ENCODE peak calls at places on chromosomes 7 and 10, in ten cellular contexts. One of them, this sample, is unnamed.

GRCh38 chr7:29243777-29244655 is 49.4 kb downstream of the CHN2 start:
- DNase-seq in astrocyte of the spinal cord: no peak
- DNase-seq in fibroblast of mammary gland: no peak
- DNase-seq in GM20000: no peak
- DNase-seq in HL-60: peak
- DNase-seq in left ventricle myocardium inferior: no peak
- DNase-seq in suprapubic skin: no peak
- DNase-seq in RWPE1: no peak
- DNase-seq in Peyer's patch: no peak
- DNase-seq in fibroblast of pulmonary artery: no peak
- DNase-seq in this sample: no peak

GRCh38 chr7:33757563-33758165 is 147.7 kb upstream of the BMPER start:
- DNase-seq in astrocyte of the spinal cord: peak
- DNase-seq in fibroblast of mammary gland: peak
- DNase-seq in GM20000: no peak
- DNase-seq in HL-60: no peak
- DNase-seq in left ventricle myocardium inferior: no peak
- DNase-seq in suprapubic skin: no peak
- DNase-seq in RWPE1: peak
- DNase-seq in Peyer's patch: no peak
- DNase-seq in fibroblast of pulmonary artery: peak
- DNase-seq in this sample: no peak

GRCh38 chr10:102729090-102730026 is 14.4 kb upstream of the WBP1L start:
- DNase-seq in astrocyte of the spinal cord: peak
- DNase-seq in fibroblast of mammary gland: peak
- DNase-seq in GM20000: peak
- DNase-seq in HL-60: no peak
- DNase-seq in left ventricle myocardium inferior: peak
- DNase-seq in suprapubic skin: peak
- DNase-seq in RWPE1: peak
- DNase-seq in Peyer's patch: peak
- DNase-seq in fibroblast of pulmonary artery: peak
- DNase-seq in this sample: peak

GRCh38 chr7:40015790-40016296 is 65.8 kb downstream of the CDK13 start:
- DNase-seq in astrocyte of the spinal cord: peak
- DNase-seq in fibroblast of mammary gland: peak
- DNase-seq in GM20000: peak
- DNase-seq in HL-60: peak
- DNase-seq in left ventricle myocardium inferior: no peak
- DNase-seq in suprapubic skin: no peak
- DNase-seq in RWPE1: no peak
- DNase-seq in Peyer's patch: no peak
- DNase-seq in fibroblast of pulmonary artery: peak
- DNase-seq in this sample: no peak

GRCh38 chr7:151327659-151328058 is 14.0 kb upstream of the NUB1 start:
- DNase-seq in astrocyte of the spinal cord: peak
- DNase-seq in fibroblast of mammary gland: peak
- DNase-seq in GM20000: no peak
- DNase-seq in HL-60: no peak
- DNase-seq in left ventricle myocardium inferior: no peak
- DNase-seq in suprapubic skin: no peak
- DNase-seq in RWPE1: no peak
- DNase-seq in Peyer's patch: no peak
- DNase-seq in fibroblast of pulmonary artery: peak
- DNase-seq in this sample: no peak

GRCh38 chr10:84683980-84684740 is 355.8 kb downstream of the CCSER2 start:
- DNase-seq in astrocyte of the spinal cord: no peak
- DNase-seq in fibroblast of mammary gland: no peak
- DNase-seq in GM20000: no peak
- DNase-seq in HL-60: no peak
- DNase-seq in left ventricle myocardium inferior: no peak
- DNase-seq in suprapubic skin: peak
- DNase-seq in RWPE1: no peak
- DNase-seq in Peyer's patch: no peak
- DNase-seq in fibroblast of pulmonary artery: no peak
- DNase-seq in this sample: no peak

GRCh38 chr10:7243873-7244272 is 167.0 kb downstream of the SFMBT2 start:
- DNase-seq in astrocyte of the spinal cord: no peak
- DNase-seq in fibroblast of mammary gland: no peak
- DNase-seq in GM20000: peak
- DNase-seq in HL-60: no peak
- DNase-seq in left ventricle myocardium inferior: no peak
- DNase-seq in suprapubic skin: no peak
- DNase-seq in RWPE1: no peak
- DNase-seq in Peyer's patch: no peak
- DNase-seq in fibroblast of pulmonary artery: no peak
- DNase-seq in this sample: no peak

GRCh38 chr7:120993575-120994191 is 5.2 kb downstream of the CPED1 start:
- DNase-seq in astrocyte of the spinal cord: no peak
- DNase-seq in fibroblast of mammary gland: peak
- DNase-seq in GM20000: no peak
- DNase-seq in HL-60: no peak
- DNase-seq in left ventricle myocardium inferior: no peak
- DNase-seq in suprapubic skin: no peak
- DNase-seq in RWPE1: no peak
- DNase-seq in Peyer's patch: no peak
- DNase-seq in fibroblast of pulmonary artery: peak
- DNase-seq in this sample: no peak

GRCh38 chr7:45885264-45885882 is 2.9 kb upstream of the IGFBP1 start:
- DNase-seq in astrocyte of the spinal cord: peak
- DNase-seq in fibroblast of mammary gland: peak
- DNase-seq in GM20000: no peak
- DNase-seq in HL-60: no peak
- DNase-seq in left ventricle myocardium inferior: no peak
- DNase-seq in suprapubic skin: no peak
- DNase-seq in RWPE1: no peak
- DNase-seq in Peyer's patch: no peak
- DNase-seq in fibroblast of pulmonary artery: no peak
- DNase-seq in this sample: no peak

GRCh38 chr7:106717997-106718871 is 57.3 kb upstream of the CCDC71L start:
- DNase-seq in astrocyte of the spinal cord: peak
- DNase-seq in fibroblast of mammary gland: peak
- DNase-seq in GM20000: peak
- DNase-seq in HL-60: peak
- DNase-seq in left ventricle myocardium inferior: no peak
- DNase-seq in suprapubic skin: no peak
- DNase-seq in RWPE1: peak
- DNase-seq in Peyer's patch: no peak
- DNase-seq in fibroblast of pulmonary artery: peak
- DNase-seq in this sample: no peak

GRCh38 chr7:194257-194995 is 2.1 kb downstream of the FAM20C start:
- DNase-seq in astrocyte of the spinal cord: peak
- DNase-seq in fibroblast of mammary gland: no peak
- DNase-seq in GM20000: no peak
- DNase-seq in HL-60: no peak
- DNase-seq in left ventricle myocardium inferior: no peak
- DNase-seq in suprapubic skin: no peak
- DNase-seq in RWPE1: peak
- DNase-seq in Peyer's patch: peak
- DNase-seq in fibroblast of pulmonary artery: peak
- DNase-seq in this sample: no peak

GRCh38 chr10:42962120-42962901 is 114.6 kb upstream of the RET start:
- DNase-seq in astrocyte of the spinal cord: no peak
- DNase-seq in fibroblast of mammary gland: no peak
- DNase-seq in GM20000: no peak
- DNase-seq in HL-60: no peak
- DNase-seq in left ventricle myocardium inferior: peak
- DNase-seq in suprapubic skin: peak
- DNase-seq in RWPE1: no peak
- DNase-seq in Peyer's patch: peak
- DNase-seq in fibroblast of pulmonary artery: no peak
- DNase-seq in this sample: no peak

GRCh38 chr10:101933976-101934375 is 90.4 kb upstream of the KCNIP2 start:
- DNase-seq in astrocyte of the spinal cord: no peak
- DNase-seq in fibroblast of mammary gland: no peak
- DNase-seq in GM20000: no peak
- DNase-seq in HL-60: no peak
- DNase-seq in left ventricle myocardium inferior: no peak
- DNase-seq in suprapubic skin: no peak
- DNase-seq in RWPE1: no peak
- DNase-seq in Peyer's patch: no peak
- DNase-seq in fibroblast of pulmonary artery: no peak
- DNase-seq in this sample: no peak

GRCh38 chr7:628041-628763 is 98.3 kb upstream of the DNAAF5 start:
- DNase-seq in astrocyte of the spinal cord: no peak
- DNase-seq in fibroblast of mammary gland: no peak
- DNase-seq in GM20000: no peak
- DNase-seq in HL-60: no peak
- DNase-seq in left ventricle myocardium inferior: no peak
- DNase-seq in suprapubic skin: no peak
- DNase-seq in RWPE1: no peak
- DNase-seq in Peyer's patch: no peak
- DNase-seq in fibroblast of pulmonary artery: no peak
- DNase-seq in this sample: no peak

GRCh38 chr10:112173201-112173600 is 10.4 kb downstream of the GPAM start:
- DNase-seq in astrocyte of the spinal cord: no peak
- DNase-seq in fibroblast of mammary gland: no peak
- DNase-seq in GM20000: no peak
- DNase-seq in HL-60: no peak
- DNase-seq in left ventricle myocardium inferior: no peak
- DNase-seq in suprapubic skin: no peak
- DNase-seq in RWPE1: no peak
- DNase-seq in Peyer's patch: no peak
- DNase-seq in fibroblast of pulmonary artery: no peak
- DNase-seq in this sample: no peak

GRCh38 chr7:1725199-1725701 is 55.2 kb downstream of the ELFN1 start:
- DNase-seq in astrocyte of the spinal cord: peak
- DNase-seq in fibroblast of mammary gland: peak
- DNase-seq in GM20000: no peak
- DNase-seq in HL-60: no peak
- DNase-seq in left ventricle myocardium inferior: peak
- DNase-seq in suprapubic skin: no peak
- DNase-seq in RWPE1: peak
- DNase-seq in Peyer's patch: no peak
- DNase-seq in fibroblast of pulmonary artery: no peak
- DNase-seq in this sample: no peak

GRCh38 chr7:859368-860030 is 16.9 kb upstream of the GET4 start:
- DNase-seq in astrocyte of the spinal cord: no peak
- DNase-seq in fibroblast of mammary gland: no peak
- DNase-seq in GM20000: no peak
- DNase-seq in HL-60: no peak
- DNase-seq in left ventricle myocardium inferior: no peak
- DNase-seq in suprapubic skin: no peak
- DNase-seq in RWPE1: no peak
- DNase-seq in Peyer's patch: no peak
- DNase-seq in fibroblast of pulmonary artery: no peak
- DNase-seq in this sample: no peak

DNA sequence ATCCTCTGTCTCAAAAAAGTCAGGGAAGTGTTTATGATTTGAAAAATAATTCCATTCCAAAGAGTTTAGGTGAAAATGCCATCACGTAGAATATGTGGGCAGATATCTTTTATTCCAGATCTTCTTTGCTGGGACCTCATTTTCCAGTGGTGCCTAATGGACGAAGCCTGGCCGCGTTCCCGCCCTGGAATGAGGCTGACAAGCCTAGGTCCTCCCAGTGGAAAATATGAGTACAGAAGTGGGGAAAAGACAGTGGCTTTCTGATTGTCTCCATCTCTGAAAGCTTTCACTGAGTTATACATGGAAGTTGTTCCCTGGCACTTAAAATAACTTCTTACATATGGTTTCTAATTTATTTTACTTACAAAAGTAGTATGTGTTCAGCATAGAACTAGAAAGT is 139.4 kb downstream of the TACC2 start:
- DNase-seq in astrocyte of the spinal cord: peak
- DNase-seq in fibroblast of mammary gland: no peak
- DNase-seq in GM20000: no peak
- DNase-seq in HL-60: no peak
- DNase-seq in left ventricle myocardium inferior: peak
- DNase-seq in suprapubic skin: no peak
- DNase-seq in RWPE1: no peak
- DNase-seq in Peyer's patch: no peak
- DNase-seq in fibroblast of pulmonary artery: peak
- DNase-seq in this sample: peak
- TF ChIP-seq CTCF in astrocyte of the spinal cord: peak
- TF ChIP-seq CTCF in fibroblast of mammary gland: peak
- TF ChIP-seq CTCF in GM20000: no peak
- TF ChIP-seq CTCF in HL-60: no peak
- TF ChIP-seq CTCF in left ventricle myocardium inferior: peak
- TF ChIP-seq CTCF in suprapubic skin: no peak
- TF ChIP-seq CTCF in RWPE1: no peak
- TF ChIP-seq CTCF in Peyer's patch: no peak
- TF ChIP-seq CTCF in fibroblast of pulmonary artery: peak
- TF ChIP-seq CTCF in this sample: no peak

GRCh38 chr7:51060536-51060935 is 256.1 kb downstream of the COBL start:
- DNase-seq in astrocyte of the spinal cord: no peak
- DNase-seq in fibroblast of mammary gland: peak
- DNase-seq in GM20000: no peak
- DNase-seq in HL-60: no peak
- DNase-seq in left ventricle myocardium inferior: no peak
- DNase-seq in suprapubic skin: no peak
- DNase-seq in RWPE1: no peak
- DNase-seq in Peyer's patch: no peak
- DNase-seq in fibroblast of pulmonary artery: no peak
- DNase-seq in this sample: no peak
- TF ChIP-seq CTCF in astrocyte of the spinal cord: no peak
- TF ChIP-seq CTCF in fibroblast of mammary gland: no peak
- TF ChIP-seq CTCF in GM20000: no peak
- TF ChIP-seq CTCF in HL-60: no peak
- TF ChIP-seq CTCF in left ventricle myocardium inferior: peak
- TF ChIP-seq CTCF in suprapubic skin: no peak
- TF ChIP-seq CTCF in RWPE1: no peak
- TF ChIP-seq CTCF in Peyer's patch: no peak
- TF ChIP-seq CTCF in fibroblast of pulmonary artery: peak
- TF ChIP-seq CTCF in this sample: no peak

GRCh38 chr10:70478191-70479160 is at the start of gene PALD1:
- DNase-seq in astrocyte of the spinal cord: peak
- DNase-seq in fibroblast of mammary gland: peak
- DNase-seq in GM20000: peak
- DNase-seq in HL-60: peak
- DNase-seq in left ventricle myocardium inferior: peak
- DNase-seq in suprapubic skin: no peak
- DNase-seq in RWPE1: peak
- DNase-seq in Peyer's patch: peak
- DNase-seq in fibroblast of pulmonary artery: peak
- DNase-seq in this sample: no peak
- TF ChIP-seq CTCF in astrocyte of the spinal cord: peak
- TF ChIP-seq CTCF in fibroblast of mammary gland: no peak
- TF ChIP-seq CTCF in GM20000: no peak
- TF ChIP-seq CTCF in HL-60: no peak
- TF ChIP-seq CTCF in left ventricle myocardium inferior: peak
- TF ChIP-seq CTCF in suprapubic skin: peak
- TF ChIP-seq CTCF in RWPE1: no peak
- TF ChIP-seq CTCF in Peyer's patch: peak
- TF ChIP-seq CTCF in fibroblast of pulmonary artery: no peak
- TF ChIP-seq CTCF in this sample: peak

GRCh38 chr7:132113536-132114409 is 462.5 kb downstream of the PLXNA4 start:
- DNase-seq in astrocyte of the spinal cord: no peak
- DNase-seq in fibroblast of mammary gland: no peak
- DNase-seq in GM20000: no peak
- DNase-seq in HL-60: no peak
- DNase-seq in left ventricle myocardium inferior: no peak
- DNase-seq in suprapubic skin: no peak
- DNase-seq in RWPE1: no peak
- DNase-seq in Peyer's patch: no peak
- DNase-seq in fibroblast of pulmonary artery: no peak
- DNase-seq in this sample: no peak
- TF ChIP-seq CTCF in astrocyte of the spinal cord: no peak
- TF ChIP-seq CTCF in fibroblast of mammary gland: no peak
- TF ChIP-seq CTCF in GM20000: no peak
- TF ChIP-seq CTCF in HL-60: no peak
- TF ChIP-seq CTCF in left ventricle myocardium inferior: no peak
- TF ChIP-seq CTCF in suprapubic skin: no peak
- TF ChIP-seq CTCF in RWPE1: no peak
- TF ChIP-seq CTCF in Peyer's patch: no peak
- TF ChIP-seq CTCF in fibroblast of pulmonary artery: no peak
- TF ChIP-seq CTCF in this sample: no peak

GRCh38 chr10:120578890-120579289 is 121.9 kb downstream of the PLPP4 start:
- DNase-seq in astrocyte of the spinal cord: no peak
- DNase-seq in fibroblast of mammary gland: no peak
- DNase-seq in GM20000: no peak
- DNase-seq in HL-60: no peak
- DNase-seq in left ventricle myocardium inferior: no peak
- DNase-seq in suprapubic skin: no peak
- DNase-seq in RWPE1: no peak
- DNase-seq in Peyer's patch: no peak
- DNase-seq in fibroblast of pulmonary artery: no peak
- DNase-seq in this sample: no peak
- TF ChIP-seq CTCF in astrocyte of the spinal cord: no peak
- TF ChIP-seq CTCF in fibroblast of mammary gland: no peak
- TF ChIP-seq CTCF in GM20000: no peak
- TF ChIP-seq CTCF in HL-60: no peak
- TF ChIP-seq CTCF in left ventricle myocardium inferior: no peak
- TF ChIP-seq CTCF in suprapubic skin: no peak
- TF ChIP-seq CTCF in RWPE1: no peak
- TF ChIP-seq CTCF in Peyer's patch: no peak
- TF ChIP-seq CTCF in fibroblast of pulmonary artery: no peak
- TF ChIP-seq CTCF in this sample: no peak

This sample was measured in ascending aorta.